ENCODE peak calls at places on chromosomes 6 and 20, in five cellular contexts. O is GM23338, M is GM12891, U is HCT116, R is spleen. P is an unnamed sample.
A peak's percentile ranks its signal among the peaks of the same experiment; 100 is the strongest.

GRCh38 chr6:166598441-166599138 is 12.1 kb upstream of the RAMACL start:
- DNase-seq in M (no peak), O (no peak), R (no peak), U (no peak), P (no peak)

GRCh38 chr6:41584668-41585205 is 38.6 kb downstream of the FOXP4 start:
- DNase-seq in M (no peak), R (no peak), O (peak; percentile 82), U (no peak), P (no peak)

GRCh38 chr6:117674503-117674902 is 766 bp upstream of the NUS1 start:
- DNase-seq in M (no peak), R (no peak), O (peak; percentile 4), U (no peak), P (no peak)

GRCh38 chr20:6566821-6567220 is 200.7 kb upstream of the BMP2 start:
- DNase-seq in U (no peak), O (no peak), R (no peak), M (no peak), P (no peak)

GRCh38 chr6:43472515-43472914 is 4.9 kb upstream of the TJAP1 start:
- DNase-seq in M (no peak), U (no peak), O (no peak), R (no peak), P (no peak)

GRCh38 chr6:86031713-86032112 is 389.0 kb upstream of the SYNCRIP start:
- DNase-seq in M (no peak), R (no peak), U (no peak), O (no peak), P (no peak)

GRCh38 chr20:13515796-13516533 is 122.8 kb downstream of the TASP1 start:
- DNase-seq in O (no peak), R (no peak), U (no peak), M (no peak), P (no peak)

GRCh38 chr20:24914388-24915241 is 34.5 kb upstream of the CST7 start:
- DNase-seq in M (no peak), R (no peak), U (no peak), O (no peak), P (no peak)

GRCh38 chr6:129469070-129469662 is 240.8 kb downstream of the ARHGAP18 start:
- DNase-seq in O (no peak), M (no peak), R (no peak), U (no peak), P (no peak)

GRCh38 chr6:25601797-25602679 is 50.0 kb upstream of the SCGN start:
- DNase-seq in M (no peak), R (no peak), O (peak; percentile 73), U (peak; percentile 28), P (no peak)

GRCh38 chr6:9978480-9978879 is 436.4 kb downstream of the TFAP2A start:
- DNase-seq in M (no peak), R (no peak), O (no peak), U (no peak), P (no peak)

GRCh38 chr20:36919715-36920333 is 31.7 kb downstream of the SAMHD1 start:
- DNase-seq in O (peak; percentile 73), R (no peak), U (peak; percentile 49), M (peak; percentile 25), P (no peak)

GRCh38 chr20:56247954-56248782 is at the start of gene MC3R:
- DNase-seq in O (peak; percentile 30), U (peak; percentile 35), M (peak; percentile 18), R (no peak), P (no peak)

GRCh38 chr6:67131827-67132226 is 1424.8 kb upstream of the EYS start:
- DNase-seq in R (no peak), M (no peak), O (no peak), U (no peak), P (no peak)

GRCh38 chr20:17225891-17226409 is 890 bp upstream of the PCSK2 start:
- DNase-seq in R (peak; percentile 72), U (no peak), O (peak; percentile 67), M (no peak), P (no peak)

GRCh38 chr6:44041461-44042260 is 85.6 kb downstream of the MRPL14 start:
- DNase-seq in M (no peak), U (peak; percentile 84), R (peak; percentile 22), O (peak; percentile 69), P (no peak)

DNA sequence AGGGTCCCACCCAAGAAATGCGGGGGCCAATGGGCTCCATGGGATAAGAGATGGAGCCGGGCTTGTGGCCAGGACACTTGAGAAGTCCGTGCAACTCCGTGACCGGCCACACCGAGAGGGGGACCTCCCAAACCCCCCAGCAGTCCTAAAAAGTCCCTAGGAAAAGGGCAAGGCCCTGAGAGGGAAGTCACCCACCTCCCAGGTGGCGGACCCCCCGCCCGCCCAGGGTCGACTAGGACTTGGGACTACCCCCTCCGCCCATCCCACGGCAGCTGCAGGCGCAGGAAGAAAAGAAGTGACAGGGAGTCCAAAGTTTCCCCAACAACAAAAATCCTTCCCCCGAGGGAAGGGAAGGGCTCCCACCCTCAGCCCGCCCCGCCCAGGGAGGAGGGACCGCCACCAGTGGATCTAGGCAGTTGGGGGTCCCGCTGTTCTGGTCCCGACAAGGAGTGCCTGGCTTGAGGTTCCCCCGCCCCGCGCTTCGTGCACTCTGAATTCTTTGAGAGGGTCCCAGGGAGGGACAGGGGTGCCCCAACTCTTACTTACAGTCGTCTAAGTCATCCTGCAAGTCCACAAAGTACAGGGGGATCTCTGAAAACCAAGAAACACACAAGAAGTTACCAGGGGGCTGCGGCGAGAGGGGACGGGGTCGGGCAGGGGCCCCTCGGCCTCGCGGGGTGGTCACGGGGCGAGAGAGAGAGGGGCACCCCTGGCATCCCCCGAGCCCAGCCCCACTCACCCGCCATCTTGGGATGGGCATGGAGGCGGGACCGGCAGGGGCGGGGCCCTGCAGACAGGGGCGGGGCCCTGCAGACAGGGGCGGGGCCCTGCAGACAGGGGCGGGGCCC is 611 bp upstream of the RAB22A start:
- DNase-seq in O (peak; percentile 63), U (no peak), M (peak; percentile 66), R (peak; percentile 96), P (no peak)
- TF ChIP-seq POLR2AphosphoS5 in O (peak; percentile 70), U (peak; percentile 69), M (no peak), R (peak; percentile 69), P (no peak)

DNA sequence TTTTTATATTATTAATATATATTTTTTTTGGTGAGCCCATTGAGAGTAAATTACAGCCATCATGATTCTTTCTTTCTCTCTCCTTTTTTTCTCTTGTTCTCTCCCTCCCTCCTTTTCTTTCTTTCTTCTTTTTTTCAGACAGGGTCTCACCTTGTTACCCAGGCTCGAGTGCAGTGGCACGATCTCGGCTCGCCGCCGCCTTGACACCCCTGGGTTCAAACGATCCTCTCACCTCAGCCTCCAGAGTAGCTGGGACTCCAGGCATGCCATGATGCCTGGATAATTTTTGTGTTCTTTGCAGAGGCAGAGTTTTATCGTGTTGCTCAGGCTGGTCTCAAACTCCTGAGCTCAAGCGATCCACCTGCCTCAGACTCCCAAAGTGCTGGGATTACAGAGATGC is 1.6 kb downstream of the CCDC170 start:
- DNase-seq in U (no peak), O (no peak), R (no peak), M (no peak), P (no peak)
- TF ChIP-seq POLR2AphosphoS5 in U (no peak), O (no peak), R (no peak), M (no peak), P (no peak)

DNA sequence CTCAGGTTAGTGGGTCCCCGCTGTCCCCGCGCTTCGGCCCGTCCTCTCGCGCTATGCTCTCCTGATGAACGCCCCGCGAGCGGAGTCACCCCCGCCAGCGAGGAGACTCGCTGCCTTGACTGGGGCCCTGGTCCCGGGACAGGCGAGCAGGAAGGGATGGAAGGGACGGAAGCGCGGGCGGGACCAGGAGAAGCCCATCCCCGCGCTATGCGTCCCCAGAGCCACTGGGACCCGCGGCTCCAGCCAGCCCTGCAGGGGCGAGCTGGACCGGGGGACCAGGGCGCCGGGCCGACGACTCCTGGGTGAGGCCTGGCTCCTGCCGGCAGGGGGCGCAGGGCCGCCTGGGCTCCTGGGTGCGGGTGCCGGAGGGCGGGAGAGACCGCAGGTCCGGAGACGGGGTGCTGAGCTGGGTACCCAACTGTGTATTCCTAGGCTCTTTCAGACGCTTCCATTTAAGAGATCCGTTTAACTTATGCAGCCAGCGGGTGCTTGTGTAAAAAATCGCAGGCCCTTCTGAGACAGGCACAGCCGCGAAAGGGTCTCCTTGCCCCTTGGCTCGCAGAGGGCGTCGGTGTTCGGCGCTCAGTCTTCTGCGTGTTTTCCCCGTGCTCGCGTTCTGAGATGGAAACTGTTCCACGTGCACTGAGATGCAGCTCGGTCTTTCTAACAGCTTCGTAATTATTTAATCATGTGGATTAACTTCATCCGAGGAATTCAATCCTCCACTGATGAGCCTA is 580 bp upstream of the SYCP2 start:
- DNase-seq in U (peak; percentile 15), M (peak; percentile 71), R (peak; percentile 95), O (peak; percentile 87), P (no peak)
- TF ChIP-seq POLR2AphosphoS5 in U (no peak), M (no peak), R (no peak), O (no peak), P (no peak)

DNA sequence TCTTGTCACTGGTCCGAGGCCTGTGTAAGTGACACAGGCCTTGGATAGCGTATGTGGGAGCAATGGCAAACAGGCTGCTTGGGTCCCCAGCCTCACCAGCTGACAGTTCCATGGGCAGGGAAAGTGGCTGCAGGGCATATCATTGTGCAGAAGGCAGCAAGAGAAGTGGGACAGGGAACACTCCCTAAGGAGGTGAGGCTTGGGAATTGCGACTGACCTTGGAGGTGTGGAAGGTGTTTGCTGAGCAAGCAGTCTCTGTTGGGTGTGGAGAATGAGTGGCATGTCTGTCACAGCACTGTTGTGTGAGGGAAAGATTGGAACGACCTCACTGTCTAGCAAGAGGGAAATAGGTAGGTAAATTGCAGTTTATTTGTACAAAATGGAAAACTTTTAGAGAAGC is 16.8 kb downstream of the POFUT1 start:
- DNase-seq in U (no peak), O (no peak), R (no peak), M (no peak), P (no peak)
- TF ChIP-seq POLR2AphosphoS5 in U (no peak), O (no peak), R (no peak), M (no peak), P (no peak)

P was measured in vagina.